ENCODE peak calls at places on chromosomes 6 and 20, in ten cellular contexts. W is gastrocnemius medialis, K is tibial nerve, N is uterus, H is stomach, D is HepG2, S is A549, P is lower leg skin, V is breast epithelium, F is body of pancreas. U is an unnamed sample.

GRCh38 chr6:4403828-4404227 is 268.5 kb upstream of the ECI2 start:
- DNase-seq in W (peak), K (peak), N (no peak), H (no peak), D (no peak), S (no peak), P (peak), V (no peak), F (no peak), U (no peak)

GRCh38 chr6:121780325-121781313 is 345.2 kb downstream of the GJA1 start:
- DNase-seq in W (peak), K (peak), N (peak), H (no peak), D (no peak), S (peak), P (peak), V (peak), F (peak), U (peak)

GRCh38 chr6:15266423-15266996 is 20.6 kb downstream of the JARID2 start:
- DNase-seq in W (peak), K (no peak), N (no peak), H (no peak), D (peak), S (no peak), P (no peak), V (no peak), F (no peak), U (no peak)

GRCh38 chr20:20702330-20703245 is 9.9 kb downstream of the RALGAPA2 start:
- DNase-seq in W (no peak), K (no peak), N (no peak), H (no peak), D (no peak), S (no peak), P (no peak), V (no peak), F (no peak), U (no peak)

GRCh38 chr20:18805881-18806280 is 7.7 kb upstream of the SCP2D1 start:
- DNase-seq in W (no peak), K (no peak), N (no peak), H (no peak), D (no peak), S (no peak), P (no peak), V (no peak), F (no peak), U (no peak)

GRCh38 chr6:71080151-71080550 is 123.3 kb upstream of the B3GAT2 start:
- DNase-seq in W (no peak), K (no peak), N (no peak), H (no peak), D (no peak), S (no peak), P (no peak), V (no peak), F (no peak), U (no peak)

GRCh38 chr6:49909508-49910047 is 43.2 kb upstream of the CRISP1 start:
- DNase-seq in W (no peak), K (no peak), N (no peak), H (no peak), D (no peak), S (no peak), P (no peak), V (no peak), F (no peak), U (no peak)

GRCh38 chr20:9147553-9148024 is 78.7 kb downstream of the PLCB4 start:
- DNase-seq in W (no peak), K (no peak), N (no peak), H (no peak), D (no peak), S (peak), P (no peak), V (no peak), F (no peak), U (no peak)

GRCh38 chr6:138044458-138044857 is 62.8 kb downstream of the PERP start:
- DNase-seq in W (no peak), K (no peak), N (no peak), H (no peak), D (no peak), S (no peak), P (no peak), V (no peak), F (no peak), U (no peak)

GRCh38 chr20:8215516-8215915 is 83.5 kb downstream of the PLCB1 start:
- DNase-seq in W (no peak), K (no peak), N (no peak), H (no peak), D (no peak), S (no peak), P (no peak), V (no peak), F (no peak), U (no peak)

GRCh38 chr6:56292505-56293181 is 45.3 kb upstream of the COL21A1 start:
- DNase-seq in W (peak), K (peak), N (no peak), H (no peak), D (peak), S (peak), P (no peak), V (no peak), F (no peak), U (no peak)

GRCh38 chr6:42226251-42227143 is 8.8 kb upstream of the MRPS10 start:
- DNase-seq in W (no peak), K (no peak), N (no peak), H (no peak), D (peak), S (peak), P (no peak), V (no peak), F (no peak), U (no peak)

GRCh38 chr6:128363020-128363419 is 157.4 kb downstream of the PTPRK start:
- DNase-seq in W (no peak), K (no peak), N (no peak), H (no peak), D (no peak), S (no peak), P (no peak), V (no peak), F (no peak), U (no peak)

GRCh38 chr6:137490961-137491360 is 3.2 kb downstream of the OLIG3 start:
- DNase-seq in W (no peak), K (no peak), N (no peak), H (no peak), D (no peak), S (no peak), P (no peak), V (no peak), F (no peak), U (no peak)

GRCh38 chr6:78487401-78487800 is 379.9 kb upstream of the IRAK1BP1 start:
- DNase-seq in W (no peak), K (no peak), N (no peak), H (no peak), D (no peak), S (no peak), P (no peak), V (no peak), F (no peak), U (no peak)

GRCh38 chr6:19009769-19010168 is 622.6 kb downstream of the RNF144B start:
- DNase-seq in W (no peak), K (no peak), N (no peak), H (no peak), D (no peak), S (no peak), P (no peak), V (no peak), F (no peak), U (no peak)

GRCh38 chr20:56676679-56677078 is 47.6 kb downstream of the TFAP2C start:
- DNase-seq in W (no peak), K (no peak), N (no peak), H (no peak), D (no peak), S (no peak), P (no peak), V (no peak), F (no peak), U (no peak)

GRCh38 chr6:93036835-93037234 is 382.5 kb downstream of the EPHA7 start:
- DNase-seq in W (no peak), K (no peak), N (no peak), H (no peak), D (peak), S (no peak), P (no peak), V (no peak), F (no peak), U (no peak)

GRCh38 chr6:163648868-163649267 is 234.3 kb downstream of the QKI start:
- DNase-seq in W (no peak), K (no peak), N (no peak), H (no peak), D (no peak), S (no peak), P (no peak), V (no peak), F (no peak), U (no peak)

GRCh38 chr20:1166963-1167720 is 17.6 kb downstream of the TMEM74B start:
- DNase-seq in W (no peak), K (no peak), N (no peak), H (no peak), D (no peak), S (no peak), P (no peak), V (no peak), F (no peak), U (no peak)

GRCh38 chr20:3846378-3846739 is 275 bp upstream of the MAVS start:
- DNase-seq in W (no peak), K (no peak), N (peak), H (no peak), D (no peak), S (no peak), P (no peak), V (no peak), F (no peak), U (no peak)

GRCh38 chr6:139452176-139452876 is 77.9 kb upstream of the CITED2 start:
- DNase-seq in W (no peak), K (no peak), N (no peak), H (no peak), D (no peak), S (no peak), P (no peak), V (no peak), F (no peak), U (no peak)

GRCh38 chr6:46323966-46324622 is 153.3 kb upstream of the ENPP5 start:
- DNase-seq in W (no peak), K (no peak), N (no peak), H (no peak), D (no peak), S (no peak), P (no peak), V (no peak), F (no peak), U (no peak)

GRCh38 chr6:22135395-22135794 is 161.4 kb downstream of the PRL start:
- DNase-seq in W (no peak), K (no peak), N (no peak), H (no peak), D (no peak), S (no peak), P (no peak), V (no peak), F (no peak), U (no peak)

GRCh38 chr6:150987371-150987828 is 121.9 kb downstream of the MTHFD1L start:
- DNase-seq in W (no peak), K (no peak), N (no peak), H (no peak), D (no peak), S (no peak), P (no peak), V (no peak), F (no peak), U (no peak)

GRCh38 chr20:6866741-6867140 is 99.3 kb downstream of the BMP2 start:
- DNase-seq in W (no peak), K (no peak), N (no peak), H (no peak), D (no peak), S (no peak), P (no peak), V (no peak), F (no peak), U (no peak)

GRCh38 chr6:57215260-57215659 is 6.8 kb downstream of the RAB23 start:
- DNase-seq in W (no peak), K (no peak), N (no peak), H (no peak), D (no peak), S (no peak), P (no peak), V (no peak), F (no peak), U (no peak)

GRCh38 chr6:169424821-169425240 is 171.2 kb upstream of the THBS2 start:
- DNase-seq in W (no peak), K (no peak), N (no peak), H (no peak), D (no peak), S (no peak), P (no peak), V (no peak), F (peak), U (no peak)

GRCh38 chr20:37943501-37944455 is 40.9 kb downstream of the VSTM2L start:
- DNase-seq in W (no peak), K (no peak), N (no peak), H (peak), D (no peak), S (no peak), P (no peak), V (peak), F (no peak), U (no peak)

GRCh38 chr6:166728884-166729530 is 102.0 kb upstream of the RPS6KA2 start:
- DNase-seq in W (no peak), K (no peak), N (no peak), H (no peak), D (no peak), S (no peak), P (no peak), V (no peak), F (no peak), U (no peak)

GRCh38 chr6:146484411-146484810 is 59.2 kb upstream of the RAB32 start:
- DNase-seq in W (no peak), K (no peak), N (no peak), H (no peak), D (no peak), S (no peak), P (no peak), V (no peak), F (no peak), U (no peak)

GRCh38 chr20:16612708-16613107 is 39.5 kb upstream of the KIF16B start:
- DNase-seq in W (no peak), K (no peak), N (no peak), H (no peak), D (no peak), S (no peak), P (no peak), V (no peak), F (no peak), U (no peak)

GRCh38 chr6:165729307-165729936 is 66.4 kb upstream of the PDE10A start:
- DNase-seq in W (no peak), K (peak), N (no peak), H (peak), D (peak), S (peak), P (peak), V (no peak), F (peak), U (no peak)

GRCh38 chr20:18191336-18191735 is 53.7 kb downstream of the KAT14 start:
- DNase-seq in W (no peak), K (no peak), N (no peak), H (no peak), D (peak), S (no peak), P (no peak), V (no peak), F (no peak), U (no peak)

GRCh38 chr6:89494131-89494793 is 61.3 kb downstream of the ANKRD6 start:
- DNase-seq in W (no peak), K (no peak), N (no peak), H (no peak), D (no peak), S (no peak), P (no peak), V (no peak), F (no peak), U (no peak)

GRCh38 chr6:35213824-35214756 is at the start of gene SCUBE3:
- DNase-seq in W (no peak), K (no peak), N (no peak), H (peak), D (no peak), S (peak), P (no peak), V (no peak), F (peak), U (peak)

DNA sequence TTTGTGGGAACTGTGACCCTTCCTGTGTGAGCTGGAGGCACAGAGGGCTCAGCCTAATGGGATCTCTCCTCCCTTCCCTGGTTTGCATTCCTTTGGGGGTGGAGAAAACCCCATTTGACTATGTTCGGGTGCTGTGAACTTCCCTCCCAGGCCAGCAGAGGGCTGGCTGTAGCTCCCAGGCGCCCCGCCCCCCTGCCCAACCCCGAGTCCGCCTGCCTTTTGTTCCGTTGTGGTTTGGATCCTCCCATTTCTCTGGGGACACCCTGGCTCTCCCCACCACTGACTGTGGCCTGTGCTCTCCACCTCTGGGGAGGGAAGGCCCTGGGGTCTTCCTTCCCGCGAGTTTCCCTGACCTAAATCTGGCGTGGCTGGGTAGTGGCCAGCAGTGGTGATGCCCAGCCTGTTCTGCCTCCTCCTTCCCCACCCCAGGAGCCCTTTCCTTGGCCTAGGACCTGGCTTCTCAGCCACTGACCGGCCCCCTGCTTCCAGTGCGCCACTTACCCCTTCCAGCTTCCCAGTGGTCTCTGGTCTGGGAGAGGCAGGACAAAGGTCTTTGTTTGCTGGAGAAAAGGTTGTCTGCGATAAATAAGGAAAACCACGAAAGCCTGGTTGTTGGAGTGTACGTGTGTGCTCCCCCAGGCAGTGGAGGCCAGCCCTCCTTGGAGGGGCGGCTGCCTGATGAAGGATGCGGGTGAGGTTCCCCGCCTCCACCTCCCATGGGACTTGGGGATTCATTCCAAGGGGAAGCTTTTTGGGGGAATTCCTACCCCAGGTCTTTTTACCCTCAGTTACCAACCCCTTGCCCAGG is 5.0 kb downstream of the VEGFA start:
- DNase-seq in W (peak), K (peak), N (peak), H (peak), D (peak), S (peak), P (no peak), V (peak), F (peak), U (peak)
- H3K4me3 ChIP-seq in W (peak), K (peak), N (peak), H (peak), D (peak), S (peak), P (no peak), V (peak), F (no peak), U (peak)

DNA sequence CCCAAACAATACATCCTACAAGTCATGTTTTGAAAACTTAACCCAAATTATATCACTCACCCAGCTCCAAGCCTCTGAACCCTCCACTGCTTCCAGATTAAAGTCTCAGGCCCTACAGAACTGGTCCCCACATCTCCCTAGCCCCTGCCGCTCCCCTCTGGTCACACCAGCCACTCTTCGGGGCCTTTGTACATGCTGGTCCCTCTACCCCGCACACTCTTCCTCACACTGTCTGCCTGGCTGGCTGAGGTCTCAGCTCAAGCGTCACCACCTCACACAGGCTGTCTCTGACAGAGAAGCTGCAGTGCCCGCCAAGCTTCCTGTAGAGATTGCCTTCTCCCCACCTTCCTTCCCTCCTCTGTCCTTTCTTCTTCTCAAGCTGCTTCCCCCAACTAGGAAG is 192.4 kb downstream of the PREX1 start:
- DNase-seq in W (no peak), K (no peak), N (no peak), H (no peak), D (no peak), S (no peak), P (no peak), V (no peak), F (no peak), U (peak)
- TF ChIP-seq POLR2A in W (no peak), K (no peak), N (no peak), H (no peak), D (no peak), S (no peak), P (no peak), V (no peak), F (no peak), U (no peak)

DNA sequence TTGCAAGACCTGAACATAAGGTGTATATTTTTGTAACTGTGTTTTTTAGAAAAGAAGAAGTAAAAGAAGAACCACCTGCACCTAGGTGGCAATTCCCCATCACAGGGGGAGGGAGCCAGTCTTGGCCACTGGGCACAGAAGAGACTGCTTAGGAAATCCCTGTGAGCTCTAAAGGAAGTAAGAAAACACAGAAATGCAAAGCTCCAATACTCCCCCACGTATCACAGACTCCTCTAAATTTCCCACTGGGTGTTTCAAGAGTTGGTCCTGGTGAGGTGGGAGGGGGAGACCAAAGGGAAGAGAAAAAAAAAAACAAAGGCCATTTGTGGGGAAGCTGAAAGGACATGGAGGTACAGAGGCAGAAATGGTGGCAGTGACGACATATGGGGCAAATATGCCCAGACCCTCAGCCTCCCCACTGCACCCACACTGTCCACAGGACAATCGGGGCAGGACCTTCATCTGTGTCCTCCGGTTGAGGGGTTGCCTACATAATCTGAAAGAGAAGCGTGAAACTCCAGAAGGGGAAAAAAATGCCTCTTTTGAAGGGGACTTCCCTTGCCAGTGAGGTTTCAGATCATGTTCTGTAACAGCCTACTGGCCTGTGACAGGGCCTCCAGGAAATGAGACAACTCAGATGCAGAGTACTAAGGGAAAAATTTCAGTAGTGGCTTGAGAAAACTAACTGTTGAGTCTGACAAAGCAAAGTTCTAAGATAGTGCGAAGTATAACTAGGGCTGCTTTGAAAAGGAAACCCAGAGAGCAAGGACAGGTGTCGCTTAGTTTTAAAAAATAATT is 226.2 kb upstream of the MARCKS start:
- DNase-seq in W (no peak), K (no peak), N (no peak), H (no peak), D (no peak), S (no peak), P (no peak), V (no peak), F (no peak), U (no peak)
- H3K4me3 ChIP-seq in W (peak), K (no peak), N (no peak), H (no peak), D (no peak), S (no peak), P (no peak), V (no peak), F (no peak), U (no peak)

DNA sequence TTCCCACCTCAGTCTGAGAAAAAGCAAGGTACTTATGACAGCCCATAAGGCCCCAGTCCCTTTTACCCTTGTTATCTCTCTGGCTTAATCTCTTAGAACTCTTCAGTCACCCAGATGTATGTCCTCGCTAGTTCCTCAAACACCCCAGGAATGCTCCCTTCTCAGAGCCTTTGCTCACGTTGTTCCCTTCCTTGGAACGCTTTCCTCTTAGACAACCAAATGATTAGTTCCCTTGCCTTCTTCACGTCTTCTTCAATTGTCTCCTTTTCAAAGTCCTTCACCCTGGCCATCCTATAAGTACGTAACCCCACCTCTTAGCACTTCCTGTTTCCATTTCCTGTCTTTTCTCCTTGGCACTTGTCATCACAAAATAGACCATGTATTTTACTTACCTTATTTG is 1.1 kb upstream of the APOBEC2 start:
- DNase-seq in W (no peak), K (no peak), N (no peak), H (no peak), D (no peak), S (no peak), P (no peak), V (no peak), F (no peak), U (no peak)
- TF ChIP-seq POLR2A in W (no peak), K (no peak), N (no peak), H (no peak), D (no peak), S (no peak), P (no peak), V (no peak), F (no peak), U (no peak)

GRCh38 chr6:28794175-28795002 is 129.4 kb downstream of the TRIM27 start:
- DNase-seq in W (no peak), K (no peak), N (no peak), H (no peak), D (peak), S (no peak), P (no peak), V (no peak), F (no peak), U (no peak)
- H3K4me3 ChIP-seq in W (no peak), K (no peak), N (no peak), H (no peak), D (peak), S (peak), P (no peak), V (no peak), F (no peak), U (no peak)

GRCh38 chr6:102417368-102417767 is 1023.9 kb downstream of the GRIK2 start:
- DNase-seq in W (no peak), K (no peak), N (no peak), H (no peak), D (peak), S (no peak), P (no peak), V (no peak), F (no peak), U (no peak)
- TF ChIP-seq POLR2A in W (no peak), K (no peak), N (no peak), H (no peak), D (no peak), S (no peak), P (no peak), V (no peak), F (no peak), U (no peak)

U was measured in right lobe of liver.